ENCODE peak calls at places on chromosome 4, in nine cellular contexts. B is transverse colon, N is sigmoid colon, I is GM12878, H is GM23338, D is SK-N-SH, S is upper lobe of left lung, M is stomach, O is Panc1. K is an unnamed sample.

GRCh38 chr4:7253341-7253700 is 61.0 kb downstream of the SORCS2 start:
- DNase-seq in B (no peak), N (no peak), I (no peak), H (no peak), D (no peak), S (no peak), M (no peak), O (no peak), K (no peak)

GRCh38 chr4:33302298-33302697 is 2582.1 kb downstream of the PCDH7 start:
- DNase-seq in B (no peak), N (no peak), I (no peak), H (no peak), D (no peak), S (no peak), M (no peak), O (no peak), K (no peak)

GRCh38 chr4:53558061-53558801 is 33.1 kb downstream of the LNX1 start:
- DNase-seq in B (no peak), N (no peak), I (no peak), H (peak; percentile 44), D (no peak), S (no peak), M (no peak), O (no peak), K (no peak)

GRCh38 chr4:132097046-132097445 is 1052.0 kb upstream of the PCDH10 start:
- DNase-seq in B (no peak), N (no peak), I (no peak), H (no peak), D (no peak), S (no peak), M (no peak), O (no peak), K (no peak)

GRCh38 chr4:100295792-100296191 is 105.5 kb upstream of the DDIT4L start:
- DNase-seq in B (no peak), N (no peak), I (no peak), H (no peak), D (no peak), S (no peak), M (no peak), O (no peak), K (no peak)

GRCh38 chr4:174317531-174317930 is 33.8 kb downstream of the CEP44 start:
- DNase-seq in B (no peak), N (no peak), I (no peak), H (no peak), D (no peak), S (no peak), M (no peak), O (no peak), K (no peak)

GRCh38 chr4:1337376-1337831 is 9.6 kb upstream of the UVSSA start:
- DNase-seq in B (peak; percentile 50), N (no peak), I (no peak), H (no peak), D (no peak), S (no peak), M (peak; percentile 57), O (peak; percentile 38), K (no peak)

GRCh38 chr4:113869743-113870375 is 108.3 kb upstream of the CAMK2D start:
- DNase-seq in B (no peak), N (no peak), I (peak; percentile 54), H (no peak), D (no peak), S (no peak), M (peak; percentile 30), O (no peak), K (no peak)

GRCh38 chr4:2689114-2689513 is 67.0 kb downstream of the TNIP2 start:
- DNase-seq in B (no peak), N (no peak), I (no peak), H (no peak), D (no peak), S (no peak), M (no peak), O (no peak), K (no peak)

GRCh38 chr4:2688697-2689096 is 67.4 kb downstream of the TNIP2 start:
- DNase-seq in B (no peak), N (no peak), I (no peak), H (no peak), D (no peak), S (no peak), M (no peak), O (no peak), K (no peak)

GRCh38 chr4:2691313-2691712 is 64.8 kb downstream of the TNIP2 start:
- DNase-seq in B (no peak), N (no peak), I (no peak), H (no peak), D (no peak), S (no peak), M (no peak), O (no peak), K (no peak)

GRCh38 chr4:2688281-2688680 is 67.9 kb downstream of the TNIP2 start:
- DNase-seq in B (no peak), N (no peak), I (no peak), H (no peak), D (no peak), S (no peak), M (no peak), O (no peak), K (no peak)

DNA sequence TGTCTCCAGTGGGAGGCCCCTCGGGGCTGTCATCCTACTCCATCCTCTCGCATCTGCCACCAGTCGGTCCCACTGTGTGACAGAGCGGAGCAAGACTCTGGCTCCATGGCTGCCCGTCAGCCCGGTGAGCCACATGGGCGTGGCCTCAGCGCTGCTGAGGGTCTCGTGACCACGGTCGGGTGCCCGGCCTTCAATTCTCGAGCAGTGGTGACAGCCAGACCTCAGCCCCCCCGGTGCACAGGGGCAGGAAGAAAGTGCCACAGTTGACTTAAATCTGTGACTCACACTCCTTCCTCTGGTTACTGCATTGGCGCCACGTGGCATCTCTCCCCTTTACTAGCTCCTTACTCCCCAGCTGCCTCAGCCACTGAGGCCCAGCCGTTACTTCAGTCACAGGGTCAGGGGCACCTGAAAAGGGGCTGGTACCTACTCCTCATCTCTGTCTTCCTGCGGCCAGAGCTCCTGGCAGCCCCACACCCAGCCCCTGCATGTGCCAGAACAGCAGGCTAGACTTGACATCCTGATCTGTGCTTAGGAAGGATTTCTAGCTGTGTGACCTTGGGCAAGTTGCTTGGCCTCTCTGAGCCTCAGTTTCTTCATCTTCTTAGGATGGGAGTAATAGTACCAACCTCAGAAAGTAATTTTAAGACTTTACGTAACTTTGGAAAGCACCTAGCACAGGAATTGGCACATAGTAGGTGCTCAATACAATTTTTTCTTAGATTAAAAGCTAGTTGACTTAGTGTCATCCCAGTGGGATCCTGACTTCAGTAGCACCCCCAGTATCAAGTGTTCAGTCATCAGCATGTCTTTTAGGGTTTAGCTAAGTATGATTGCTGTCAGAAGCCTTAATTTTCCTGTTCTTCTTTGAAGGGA is 66.1 kb downstream of the TNIP2 start:
- DNase-seq in B (peak; percentile 16), N (no peak), I (peak; percentile 51), H (no peak), D (no peak), S (no peak), M (no peak), O (no peak), K (no peak)
- TF ChIP-seq POLR2AphosphoS5 in B (no peak), N (no peak), I (no peak), H (no peak), D (no peak), S (no peak), M (no peak), O (no peak), K (no peak)

GRCh38 chr4:126691797-126692196 is 941.0 kb upstream of the INTU start:
- DNase-seq in B (no peak), N (no peak), I (no peak), H (no peak), D (no peak), S (no peak), M (no peak), O (no peak), K (no peak)

GRCh38 chr4:126702747-126703146 is 930.0 kb upstream of the INTU start:
- DNase-seq in B (no peak), N (no peak), I (no peak), H (no peak), D (no peak), S (no peak), M (no peak), O (no peak), K (no peak)

GRCh38 chr4:126698224-126698623 is 934.5 kb upstream of the INTU start:
- DNase-seq in B (no peak), N (no peak), I (no peak), H (no peak), D (no peak), S (no peak), M (no peak), O (no peak), K (no peak)

GRCh38 chr4:126701756-126702155 is 931.0 kb upstream of the INTU start:
- DNase-seq in B (no peak), N (no peak), I (no peak), H (no peak), D (no peak), S (no peak), M (no peak), O (no peak), K (no peak)

GRCh38 chr4:126697748-126698147 is 935.0 kb upstream of the INTU start:
- DNase-seq in B (no peak), N (no peak), I (no peak), H (no peak), D (no peak), S (no peak), M (no peak), O (no peak), K (no peak)
- H3K27ac ChIP-seq in B (no peak overlapping the region), N (no peak overlapping the region), I (no peak overlapping the region), H (no peak overlapping the region), D (no peak overlapping the region), S (no peak overlapping the region), M (no peak overlapping the region), O (no peak overlapping the region), K (no peak overlapping the region)

DNA sequence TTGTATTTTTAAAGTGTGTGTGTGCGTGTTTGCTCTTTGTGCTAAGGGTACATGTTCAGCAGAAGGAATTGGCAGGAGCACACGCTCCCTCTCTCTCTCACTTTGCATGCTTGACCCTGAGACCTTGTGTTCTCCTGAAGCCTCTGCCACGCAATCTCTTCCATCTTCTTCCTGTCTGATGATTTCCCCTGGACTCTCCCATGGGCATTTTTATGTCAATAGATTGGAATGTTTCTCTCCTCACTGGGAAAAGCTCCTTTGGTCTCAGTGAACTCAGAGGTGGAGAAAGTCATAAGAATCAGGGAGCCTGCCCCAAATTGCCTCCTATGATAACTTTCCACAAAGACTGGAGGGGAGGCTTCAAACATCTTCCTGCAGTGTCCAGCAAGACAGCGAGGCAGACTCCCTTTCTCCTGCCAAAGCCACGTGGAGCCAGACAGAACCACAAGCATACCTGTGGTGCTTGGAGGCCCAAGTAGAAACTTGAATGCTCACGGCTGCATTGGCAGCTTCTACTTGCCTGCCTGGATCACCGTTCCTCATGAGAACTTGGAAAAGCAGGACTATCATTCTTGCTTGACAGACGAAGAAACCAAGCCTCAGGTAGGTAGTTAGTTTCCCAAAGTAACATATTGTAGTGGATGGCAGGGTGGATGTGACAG is 216.1 kb upstream of the SFRP2 start:
- DNase-seq in B (no peak), N (peak; percentile 85), I (no peak), H (no peak), D (no peak), S (no peak), M (no peak), O (no peak), K (peak; percentile 75)
- TF ChIP-seq POLR2AphosphoS5 in B (no peak), N (no peak), I (no peak), H (no peak), D (no peak), S (peak; percentile 44), M (no peak), O (no peak), K (peak; percentile 83)

DNA sequence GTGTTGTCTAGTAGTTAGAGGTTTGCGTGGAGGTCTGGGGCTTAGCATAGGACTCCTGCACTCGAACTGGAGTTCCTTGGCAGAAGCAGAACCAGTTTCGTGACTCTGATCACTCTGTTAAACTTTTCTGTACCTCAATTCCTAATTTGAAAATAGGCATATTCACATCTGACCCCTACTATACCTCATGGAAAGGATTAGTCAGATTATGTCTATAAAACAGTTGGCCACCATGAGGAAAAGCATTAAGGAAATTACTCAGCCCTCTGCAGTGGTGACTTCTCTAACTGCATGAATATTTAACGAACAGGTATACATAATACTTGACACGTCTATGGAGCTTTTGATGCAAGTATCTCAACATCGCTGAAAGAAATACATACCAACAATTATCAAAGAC is 243.4 kb downstream of the MGST2 start:
- DNase-seq in B (no peak), N (no peak), I (no peak), H (no peak), D (no peak), S (no peak), M (no peak), O (no peak), K (no peak)
- H3K27ac ChIP-seq in B (no peak overlapping the region), N (no peak overlapping the region), I (no peak overlapping the region), H (no peak overlapping the region), D (no peak overlapping the region), S (no peak overlapping the region), M (no peak overlapping the region), O (no peak overlapping the region), K (no peak overlapping the region)

K was measured in breast epithelium.